ENCODE peak calls at places on chromosomes 11 and 22, in nine cellular contexts. K, T, H, E, P, L, J, R and U are unnamed samples. For H3K27me3, the result is how much of the 10 kb centered on the place peaks cover.

GRCh38 chr11:91394718-91395414 is 829.8 kb upstream of the FAT3 start:
- DNase-seq in K (no peak), T (no peak), H (no peak), E (no peak), P (no peak), L (peak), J (no peak), R (no peak), U (no peak)

GRCh38 chr11:2156416-2157182 is 4.4 kb downstream of the INS start:
- DNase-seq in K (peak), T (no peak), H (peak), E (peak), P (peak), L (peak), J (peak), R (peak), U (peak)

GRCh38 chr11:50037282-50037681 is 4.6 kb downstream of the OR4C45 start:
- DNase-seq in K (no peak), T (no peak), H (no peak), E (no peak), P (no peak), L (no peak), J (no peak), R (no peak), U (no peak)

GRCh38 chr11:121672630-121673487 is 220.1 kb upstream of the SORL1-AS1 start:
- DNase-seq in K (no peak), T (no peak), H (peak), E (no peak), P (peak), L (no peak), J (no peak), R (no peak), U (peak)

GRCh38 chr11:19345848-19346681 is 105.3 kb upstream of the E2F8 start:
- DNase-seq in K (no peak), T (no peak), H (peak), E (no peak), P (no peak), L (peak), J (peak), R (no peak), U (no peak)

GRCh38 chr11:88680806-88681205 is 343.3 kb upstream of the CTSC start:
- DNase-seq in K (no peak), T (peak), H (no peak), E (no peak), P (peak), L (no peak), J (no peak), R (no peak), U (no peak)

GRCh38 chr11:67265633-67266423 is 445 bp upstream of the GRK2 start:
- DNase-seq in K (peak), T (no peak), H (peak), E (peak), P (peak), L (peak), J (peak), R (peak), U (peak)

GRCh38 chr11:105000797-105001196 is 22.2 kb downstream of the CASP5 start:
- DNase-seq in K (no peak), T (no peak), H (peak), E (no peak), P (no peak), L (peak), J (peak), R (peak), U (peak)

GRCh38 chr11:71381781-71382505 is 66.2 kb downstream of the DHCR7 start:
- DNase-seq in K (no peak), T (no peak), H (no peak), E (no peak), P (no peak), L (no peak), J (no peak), R (no peak), U (no peak)

GRCh38 chr11:30741039-30741550 is 154.9 kb upstream of the MPPED2 start:
- DNase-seq in K (no peak), T (no peak), H (no peak), E (no peak), P (no peak), L (no peak), J (no peak), R (no peak), U (no peak)

GRCh38 chr11:129965248-129965647 is 37.4 kb downstream of the PRDM10 start:
- DNase-seq in K (no peak), T (no peak), H (no peak), E (no peak), P (no peak), L (no peak), J (peak), R (no peak), U (no peak)

GRCh38 chr22:44544523-44545433 is 46.7 kb upstream of the RTL6 start:
- DNase-seq in K (no peak), T (no peak), H (no peak), E (no peak), P (no peak), L (no peak), J (no peak), R (no peak), U (no peak)

GRCh38 chr11:92827132-92827531 is 142.3 kb upstream of the MTNR1B start:
- DNase-seq in K (no peak), T (no peak), H (no peak), E (no peak), P (peak), L (no peak), J (no peak), R (no peak), U (no peak)

GRCh38 chr11:9982127-9982795 is 311.8 kb downstream of the SBF2 start:
- DNase-seq in K (no peak), T (no peak), H (no peak), E (no peak), P (peak), L (no peak), J (no peak), R (no peak), U (no peak)

GRCh38 chr11:72924568-72925190 is 110.5 kb downstream of the ATG16L2 start:
- DNase-seq in K (no peak), T (no peak), H (no peak), E (no peak), P (peak), L (no peak), J (no peak), R (no peak), U (no peak)

GRCh38 chr11:74583024-74583624 is 9.3 kb upstream of the POLD3 start:
- DNase-seq in K (no peak), T (no peak), H (no peak), E (no peak), P (no peak), L (no peak), J (no peak), R (no peak), U (no peak)

GRCh38 chr11:71486320-71486719 is 33.3 kb downstream of the NADSYN1 start:
- DNase-seq in K (no peak), T (no peak), H (no peak), E (no peak), P (no peak), L (peak), J (no peak), R (no peak), U (no peak)

GRCh38 chr22:38824587-38824986 is 19.2 kb downstream of the NPTXR start:
- DNase-seq in K (no peak), T (no peak), H (no peak), E (no peak), P (peak), L (no peak), J (peak), R (peak), U (peak)

GRCh38 chr22:37623075-37624016 is 14.7 kb downstream of the GGA1 start:
- DNase-seq in K (no peak), T (no peak), H (no peak), E (peak), P (no peak), L (peak), J (peak), R (peak), U (peak)

GRCh38 chr11:75767228-75767572 is 1.4 kb upstream of the DGAT2 start:
- DNase-seq in K (no peak), T (no peak), H (no peak), E (no peak), P (no peak), L (no peak), J (no peak), R (no peak), U (no peak)

GRCh38 chr11:103091441-103091809 is 535 bp downstream of the DCUN1D5 start:
- DNase-seq in K (peak), T (no peak), H (peak), E (peak), P (peak), L (peak), J (peak), R (peak), U (peak)

GRCh38 chr11:100808904-100809491 is 121.9 kb downstream of the ARHGAP42 start:
- DNase-seq in K (no peak), T (no peak), H (no peak), E (no peak), P (peak), L (no peak), J (peak), R (no peak), U (no peak)

GRCh38 chr11:104694259-104695070 is 203.8 kb downstream of the CASP12 start:
- DNase-seq in K (no peak), T (no peak), H (no peak), E (no peak), P (peak), L (no peak), J (no peak), R (no peak), U (no peak)

GRCh38 chr22:32240461-32240860 is 14.7 kb downstream of the SLC5A4 start:
- DNase-seq in K (no peak), T (no peak), H (no peak), E (no peak), P (no peak), L (no peak), J (no peak), R (no peak), U (no peak)

DNA sequence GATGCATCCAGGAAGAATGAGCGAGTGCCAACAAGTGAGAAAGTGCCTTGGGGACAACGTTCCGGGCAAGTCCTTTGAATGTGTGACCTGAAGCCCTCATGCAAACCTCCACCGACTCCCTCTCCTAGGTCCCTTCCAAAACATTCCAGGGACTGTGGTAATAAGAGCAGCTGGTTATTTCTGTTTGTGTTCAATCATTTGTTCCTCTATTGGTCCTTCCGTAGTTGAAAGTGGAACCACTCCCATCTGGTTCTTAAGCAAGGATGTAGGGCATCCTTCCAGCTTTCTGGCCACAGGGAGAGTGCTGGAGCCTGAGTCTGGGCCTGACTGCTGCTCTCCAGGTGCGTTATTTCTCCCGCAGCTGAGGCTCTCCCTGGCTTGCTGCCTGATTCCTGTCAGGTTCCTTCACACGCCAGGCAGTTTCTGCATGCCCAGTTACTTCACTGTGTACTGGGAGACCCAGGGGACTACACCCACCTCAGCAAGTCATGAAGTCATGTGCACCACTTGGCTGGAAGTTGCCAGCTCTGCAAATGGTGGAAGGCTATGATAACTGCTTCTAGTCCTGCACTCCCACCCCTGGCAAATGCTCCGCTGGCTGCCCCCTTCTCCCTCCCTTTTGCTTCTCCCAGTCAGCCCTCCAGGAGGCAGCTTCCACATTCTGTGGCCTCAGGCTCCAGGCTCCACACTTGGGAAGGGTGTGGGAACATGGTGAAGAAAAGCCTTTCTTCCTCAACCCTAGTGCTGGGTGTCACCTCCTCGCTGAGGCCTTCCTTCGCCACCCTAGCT is 4.0 kb upstream of the ALX4 start:
- DNase-seq in K (no peak), T (no peak), H (no peak), E (no peak), P (no peak), L (no peak), J (no peak), R (no peak), U (no peak)
- H3K27me3 ChIP-seq in K (half or more), T (half or more), H (under half), E (under half), P (half or more), L (half or more), J (half or more), R (half or more), U (half or more)

DNA sequence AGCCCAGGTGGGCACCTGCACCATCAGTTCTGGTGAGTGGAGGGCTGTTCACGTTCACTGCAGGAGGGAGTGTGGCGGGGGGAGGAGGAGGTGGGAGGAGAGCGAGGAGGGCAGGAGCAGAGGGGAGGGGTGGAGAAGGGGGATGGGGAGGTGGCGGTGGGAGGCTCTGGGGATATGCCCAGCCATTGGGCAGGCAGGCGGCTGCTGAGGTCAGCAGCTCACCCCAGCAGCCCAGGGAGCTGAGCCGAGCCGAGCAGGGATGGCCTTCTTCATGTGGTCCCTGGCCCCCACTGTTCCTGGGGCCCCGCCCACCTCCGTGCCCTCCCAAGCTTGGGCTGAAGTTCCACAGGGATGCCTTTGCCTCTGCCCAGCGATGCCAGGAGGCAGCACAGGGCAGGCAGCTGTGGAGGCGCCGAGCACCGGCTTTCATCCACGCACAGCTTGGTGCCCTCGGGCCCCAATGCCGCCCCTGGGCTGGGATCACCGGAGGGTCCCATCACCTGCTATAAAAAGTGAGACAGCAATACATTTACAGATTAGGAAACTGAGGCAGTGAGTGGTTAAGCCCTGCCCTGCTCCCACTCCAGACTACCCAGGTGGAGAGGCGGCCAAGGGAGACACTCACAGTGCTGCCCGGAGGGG is 21.6 kb downstream of the RTN4R start:
- DNase-seq in K (no peak), T (no peak), H (no peak), E (no peak), P (no peak), L (no peak), J (peak), R (peak), U (no peak)
- H3K27ac ChIP-seq in K (no peak), T (no peak), H (no peak), E (no peak), P (peak), L (peak), J (no peak), R (no peak), U (no peak)

DNA sequence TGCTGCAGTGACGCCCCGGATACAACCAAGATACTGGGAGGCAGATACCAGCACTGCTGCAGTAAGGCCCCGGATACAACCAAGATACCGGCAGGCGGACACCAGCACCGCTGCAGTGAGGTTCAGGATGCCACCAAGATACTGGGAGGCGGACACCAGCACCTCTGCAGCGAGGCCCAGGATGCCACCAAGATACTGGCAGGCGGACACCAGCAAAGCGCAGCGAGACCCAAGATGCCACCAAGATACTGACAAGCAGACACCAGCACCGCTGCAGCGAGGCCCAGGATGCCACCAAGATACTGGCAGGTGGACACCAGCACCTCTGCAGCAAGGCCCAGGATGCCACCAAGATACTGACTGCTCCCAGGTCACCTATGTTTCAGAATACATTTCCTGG is 225.2 kb downstream of the BRD1 start:
- DNase-seq in K (no peak), T (no peak), H (no peak), E (no peak), P (no peak), L (no peak), J (no peak), R (no peak), U (no peak)
- H3K27me3 ChIP-seq in K (under half), T (under half), H (under half), E (under half), P (under half), L (under half), J (under half), R (under half), U (under half)

GRCh38 chr11:119687220-119688046 is 41.6 kb downstream of the NECTIN1 start:
- DNase-seq in K (no peak), T (no peak), H (no peak), E (no peak), P (no peak), L (no peak), J (no peak), R (no peak), U (no peak)
- H3K27ac ChIP-seq in K (no peak), T (peak), H (no peak), E (no peak), P (no peak), L (no peak), J (no peak), R (no peak), U (no peak)

DNA sequence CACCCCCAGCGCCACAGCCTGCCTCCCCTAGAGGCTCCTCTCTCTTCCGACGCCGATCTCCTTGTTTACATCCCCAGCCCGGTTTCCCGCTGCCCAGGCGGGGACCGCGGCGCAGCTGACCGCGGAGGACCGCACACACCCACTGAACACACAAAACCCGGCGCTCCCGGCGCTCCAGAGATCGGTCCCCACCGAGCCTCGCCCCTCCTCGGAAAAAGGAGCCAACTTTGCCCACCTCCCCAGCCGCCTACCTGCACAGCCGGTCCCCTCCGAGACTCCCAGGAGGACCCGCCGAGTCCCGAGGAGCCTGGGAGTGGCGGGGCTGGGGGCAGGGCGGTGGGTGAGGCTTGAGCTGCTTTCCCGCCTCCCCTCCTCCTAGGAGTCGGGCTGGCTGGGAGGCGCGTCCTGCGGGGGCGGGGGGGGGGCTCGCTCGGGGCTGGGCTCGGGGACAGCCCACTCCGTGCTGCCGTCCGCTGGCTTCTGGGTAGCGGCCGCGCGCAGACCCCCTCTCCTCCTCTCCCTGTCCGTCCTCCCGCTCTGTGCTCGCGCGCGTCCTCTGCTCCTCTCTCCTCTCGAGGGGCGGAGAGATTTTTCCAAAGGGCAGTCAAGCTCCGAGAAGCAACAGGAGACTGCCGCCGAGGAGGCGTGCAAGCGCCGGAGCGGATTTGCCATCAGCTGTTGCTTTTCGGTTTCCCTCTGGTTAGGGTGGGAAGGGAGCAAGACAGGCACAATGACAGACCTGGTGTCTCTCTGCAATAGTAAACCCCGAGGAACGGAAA is at the start of gene FXYD6:
- DNase-seq in K (no peak), T (no peak), H (no peak), E (peak), P (peak), L (peak), J (peak), R (peak), U (peak)
- H3K27me3 ChIP-seq in K (half or more), T (half or more), H (under half), E (under half), P (under half), L (under half), J (under half), R (under half), U (under half)

GRCh38 chr11:66020212-66020611 is 6.1 kb downstream of the CATSPER1 start:
- DNase-seq in K (no peak), T (no peak), H (no peak), E (no peak), P (no peak), L (no peak), J (no peak), R (no peak), U (no peak)
- H3K27ac ChIP-seq in K (no peak), T (no peak), H (no peak), E (no peak), P (no peak), L (no peak), J (no peak), R (no peak), U (no peak)